ENCODE peak calls at places on chromosomes 6 and 20, in four cellular contexts. X is K562, G is WTC11, E is HepG2. R is an unnamed sample.

GRCh38 chr6:33418690-33419291 is 884 bp upstream of the CUTA start:
- DNase-seq in X (peak), G (no peak), E (no peak), R (no peak)

GRCh38 chr6:37426945-37427510 is 6.0 kb upstream of the CMTR1 start:
- DNase-seq in X (peak), G (no peak), E (no peak), R (no peak)

GRCh38 chr6:16292432-16292831 is 54.0 kb downstream of the GMPR start:
- DNase-seq in X (no peak), G (no peak), E (no peak), R (no peak)

GRCh38 chr6:79546186-79546585 is 9.0 kb upstream of the LCA5 start:
- DNase-seq in X (no peak), G (no peak), E (no peak), R (no peak)

GRCh38 chr6:5996701-5997419 is 9.9 kb downstream of the NRN1 start:
- DNase-seq in X (no peak), G (peak), E (no peak), R (peak)

GRCh38 chr20:8082999-8083398 is 49.1 kb upstream of the PLCB1 start:
- DNase-seq in X (no peak), G (no peak), E (no peak), R (no peak)

GRCh38 chr6:125947581-125947980 is 9.0 kb upstream of the HINT3 start:
- DNase-seq in X (no peak), G (no peak), E (no peak), R (no peak)

GRCh38 chr6:150377211-150377781 is 8.5 kb downstream of the IYD start:
- DNase-seq in X (peak), G (no peak), E (peak), R (no peak)

GRCh38 chr6:66897576-66897975 is 1190.5 kb upstream of the EYS start:
- DNase-seq in X (no peak), G (no peak), E (peak), R (no peak)

GRCh38 chr6:127858992-127859391 is 41.9 kb downstream of the THEMIS start:
- DNase-seq in X (no peak), G (no peak), E (no peak), R (no peak)

GRCh38 chr6:125945378-125946141 is 11.0 kb upstream of the HINT3 start:
- DNase-seq in X (peak), G (no peak), E (peak), R (no peak)

GRCh38 chr6:2310042-2310441 is 64.6 kb upstream of the GMDS start:
- DNase-seq in X (no peak), G (no peak), E (no peak), R (no peak)

GRCh38 chr6:38847497-38847896 is 132.4 kb downstream of the DNAH8 start:
- DNase-seq in X (no peak), G (no peak), E (no peak), R (no peak)

GRCh38 chr20:12012241-12013222 is 94.8 kb downstream of the BTBD3 start:
- DNase-seq in X (peak), G (peak), E (peak), R (peak)

GRCh38 chr20:38284893-38285444 is 19.0 kb upstream of the BPI start:
- DNase-seq in X (no peak), G (no peak), E (no peak), R (no peak)

GRCh38 chr6:27829453-27830211 is 82.6 kb downstream of the OR2B2 start:
- DNase-seq in X (peak), G (no peak), E (peak), R (no peak)

GRCh38 chr6:143822584-143823024 is 20.5 kb upstream of the LTV1 start:
- DNase-seq in X (no peak), G (no peak), E (no peak), R (no peak)

GRCh38 chr6:445571-446417 is 54.2 kb downstream of the IRF4 start:
- DNase-seq in X (no peak), G (no peak), E (no peak), R (no peak)

GRCh38 chr6:147205690-147206600 is 1.7 kb downstream of the STXBP5 start:
- DNase-seq in X (peak), G (no peak), E (peak), R (peak)

GRCh38 chr6:7846971-7847818 is 63.4 kb downstream of the TXNDC5 start:
- DNase-seq in X (peak), G (no peak), E (no peak), R (no peak)

GRCh38 chr20:25533920-25534700 is 51.2 kb downstream of the NINL start:
- DNase-seq in X (no peak), G (no peak), E (no peak), R (no peak)

GRCh38 chr20:52003976-52004375 is 187.6 kb downstream of the ZFP64 start:
- DNase-seq in X (no peak), G (no peak), E (no peak), R (no peak)

GRCh38 chr6:31114970-31115849 is 610 bp downstream of the PSORS1C1 start:
- DNase-seq in X (peak), G (no peak), E (peak), R (no peak)

GRCh38 chr20:15179426-15180190 is 842.2 kb upstream of the FLRT3 start:
- DNase-seq in X (no peak), G (no peak), E (no peak), R (no peak)

GRCh38 chr6:116106146-116106545 is 5.5 kb downstream of the NT5DC1 start:
- DNase-seq in X (no peak), G (no peak), E (no peak), R (no peak)

GRCh38 chr6:168000198-168001036 is 2.9 kb downstream of the KIF25 start:
- DNase-seq in X (no peak), G (no peak), E (no peak), R (no peak)

GRCh38 chr20:46117704-46118467 is at the start of gene CD40:
- DNase-seq in X (peak), G (peak), E (peak), R (peak)

GRCh38 chr6:73074175-73074574 is 151.1 kb downstream of the KHDC1L start:
- DNase-seq in X (no peak), G (no peak), E (no peak), R (no peak)
- TF ChIP-seq FOXJ3 in X (no peak), G (no peak), E (no peak), R (no peak)

DNA sequence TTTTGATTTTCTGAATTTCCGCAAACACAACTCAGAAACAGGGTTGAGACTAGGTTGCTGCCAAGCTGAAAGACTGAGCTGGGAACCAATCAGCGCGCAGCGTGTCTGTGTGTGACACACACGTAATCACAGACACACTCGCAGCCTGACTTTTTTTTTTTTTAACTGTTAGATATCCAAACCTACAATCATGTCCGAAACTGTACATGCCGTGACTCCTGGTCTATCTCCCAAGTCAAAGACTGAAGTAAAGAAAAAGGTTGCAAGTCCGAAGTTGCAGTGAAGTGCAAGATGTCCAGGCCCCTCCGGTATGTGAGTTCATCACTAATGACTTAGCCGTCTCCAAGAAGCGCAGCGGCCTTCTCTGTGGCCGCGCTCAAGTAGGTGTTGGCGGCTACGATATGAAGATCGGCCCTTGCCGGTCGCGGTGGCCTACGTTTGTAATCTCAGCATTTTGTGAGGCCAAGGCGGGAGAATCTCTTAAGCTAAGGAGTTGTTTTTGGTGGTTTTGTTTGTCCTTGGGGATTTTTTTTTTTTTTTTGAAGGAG is 108.2 kb downstream of the HFE start:
- DNase-seq in X (peak), G (no peak), E (peak), R (peak)
- TF ChIP-seq FOXJ3 in X (no peak), G (no peak), E (peak), R (no peak)

GRCh38 chr6:44332585-44332984 is 9.9 kb upstream of the SPATS1 start:
- DNase-seq in X (no peak), G (no peak), E (no peak), R (no peak)
- TF ChIP-seq FOXJ3 in X (no peak), G (no peak), E (no peak), R (no peak)

GRCh38 chr6:3906191-3907019 is 57.2 kb downstream of the FAM50B start:
- DNase-seq in X (no peak), G (no peak), E (peak), R (no peak)
- TF ChIP-seq FOXJ3 in X (no peak), G (no peak), E (peak), R (no peak)

GRCh38 chr6:155154158-155154830 is 109.5 kb upstream of the CLDN20 start:
- DNase-seq in X (peak), G (no peak), E (peak), R (peak)

GRCh38 chr6:155155787-155156447 is 107.9 kb upstream of the CLDN20 start:
- DNase-seq in X (no peak), G (no peak), E (peak), R (no peak)

GRCh38 chr6:155162682-155163081 is 101.1 kb upstream of the CLDN20 start:
- DNase-seq in X (no peak), G (no peak), E (no peak), R (no peak)

GRCh38 chr6:155157101-155157500 is 106.7 kb upstream of the CLDN20 start:
- DNase-seq in X (no peak), G (no peak), E (no peak), R (no peak)

GRCh38 chr6:155158044-155158843 is 105.6 kb upstream of the CLDN20 start:
- DNase-seq in X (no peak), G (no peak), E (no peak), R (no peak)
- TF ChIP-seq FOXJ3 in X (no peak), G (no peak), E (no peak), R (no peak)

R was measured in SK-N-SH.